ENCODE peak calls at places on chromosomes 12 and 14, in five cellular contexts. I is breast epithelium, L is body of pancreas, V is thyroid gland, T is prostate gland. A is an unnamed sample.

GRCh38 chr14:54138024-54138353 is 181.4 kb upstream of the BMP4 start:
- DNase-seq in I (no peak), L (no peak), V (no peak), T (no peak), A (no peak)

GRCh38 chr14:31761325-31761724 is 200.1 kb downstream of the NUBPL start:
- DNase-seq in I (no peak), L (no peak), V (no peak), T (no peak), A (no peak)

GRCh38 chr12:95736631-95737030 is 53.9 kb downstream of the NTN4 start:
- DNase-seq in I (no peak), L (peak), V (no peak), T (no peak), A (no peak)

GRCh38 chr14:99603471-99603933 is 505 bp downstream of the CCDC85C start:
- DNase-seq in I (no peak), L (peak), V (peak), T (no peak), A (no peak)

GRCh38 chr12:89733579-89734201 is 25.1 kb upstream of the ATP2B1 start:
- DNase-seq in I (no peak), L (no peak), V (no peak), T (no peak), A (no peak)

GRCh38 chr14:74616996-74617700 is 5.1 kb upstream of the LTBP2 start:
- DNase-seq in I (no peak), L (no peak), V (no peak), T (no peak), A (no peak)

GRCh38 chr14:93105362-93105761 is 10.4 kb downstream of the ITPK1 start:
- DNase-seq in I (peak), L (no peak), V (no peak), T (no peak), A (no peak)

GRCh38 chr14:84312551-84312950 is 1217.4 kb upstream of the FLRT2 start:
- DNase-seq in I (no peak), L (no peak), V (no peak), T (no peak), A (no peak)

GRCh38 chr14:72024043-72024407 is 91.8 kb downstream of the RGS6 start:
- DNase-seq in I (no peak), L (peak), V (peak), T (no peak), A (no peak)

GRCh38 chr12:70644836-70645235 is 7.6 kb upstream of the PTPRB start:
- DNase-seq in I (no peak), L (no peak), V (no peak), T (no peak), A (no peak)

GRCh38 chr12:91769736-91770135 is 375.9 kb downstream of the BTG1 start:
- DNase-seq in I (no peak), L (no peak), V (no peak), T (no peak), A (no peak)

GRCh38 chr14:68407275-68407674 is 385.6 kb downstream of the ZFP36L1 start:
- DNase-seq in I (no peak), L (no peak), V (no peak), T (no peak), A (no peak)

GRCh38 chr12:78864483-78865296 is at the start of gene SYT1:
- DNase-seq in I (peak), L (no peak), V (peak), T (peak), A (peak)

GRCh38 chr14:102927878-102928411 is 5.5 kb downstream of the AMN start:
- DNase-seq in I (no peak), L (no peak), V (no peak), T (no peak), A (no peak)

GRCh38 chr12:91377456-91377855 is 194.8 kb upstream of the DCN start:
- DNase-seq in I (no peak), L (no peak), V (no peak), T (no peak), A (no peak)

GRCh38 chr12:48780381-48781025 is 8.4 kb downstream of the ADCY6 start:
- DNase-seq in I (no peak), L (no peak), V (no peak), T (no peak), A (no peak)

DNA sequence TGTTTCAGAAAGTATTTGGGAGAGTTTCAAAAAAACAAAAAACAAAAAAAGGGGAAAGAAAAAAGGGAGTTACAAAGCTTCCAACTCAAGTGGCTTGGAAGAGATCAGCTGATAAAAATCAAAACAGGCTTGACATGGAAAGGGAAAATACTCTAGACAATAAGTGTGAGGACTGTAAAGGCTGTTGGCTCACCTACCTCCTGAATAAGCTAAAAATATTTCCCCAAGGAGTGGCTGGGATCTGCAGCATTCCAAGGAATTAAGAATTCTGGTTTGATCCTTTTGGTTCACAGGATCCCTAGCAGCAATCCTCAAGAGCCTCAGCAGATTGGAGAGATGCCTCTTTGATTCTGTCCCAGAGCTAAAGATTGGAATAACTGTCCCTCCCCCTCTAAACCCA is 11.2 kb upstream of the AJUBA start:
- DNase-seq in I (no peak), L (no peak), V (no peak), T (no peak), A (no peak)
- TF ChIP-seq CTCF in I (no peak), L (no peak), V (no peak), T (no peak), A (no peak)

DNA sequence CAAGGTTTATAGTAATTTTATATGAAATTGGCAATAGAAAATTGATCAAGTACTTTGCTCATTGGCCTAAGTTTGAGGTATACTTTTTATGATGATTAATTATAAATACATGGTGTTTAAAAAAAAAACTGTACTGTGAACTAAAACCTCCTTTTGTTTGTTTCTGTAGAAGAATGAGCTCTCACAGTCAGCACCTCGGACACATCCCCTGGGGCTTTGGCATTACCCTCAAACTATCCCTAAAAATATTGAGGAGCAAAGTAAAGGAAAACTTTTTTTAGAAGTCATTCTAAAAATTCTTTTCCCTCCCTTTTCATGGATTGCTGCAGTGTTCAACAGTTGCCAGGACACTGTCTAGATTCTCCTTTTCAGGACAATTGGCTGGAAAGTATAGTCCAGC is 183.6 kb downstream of the FBXL14 start:
- DNase-seq in I (no peak), L (no peak), V (no peak), T (no peak), A (no peak)
- H3K4me3 ChIP-seq in I (no peak), L (no peak), V (no peak), T (no peak), A (no peak)

DNA sequence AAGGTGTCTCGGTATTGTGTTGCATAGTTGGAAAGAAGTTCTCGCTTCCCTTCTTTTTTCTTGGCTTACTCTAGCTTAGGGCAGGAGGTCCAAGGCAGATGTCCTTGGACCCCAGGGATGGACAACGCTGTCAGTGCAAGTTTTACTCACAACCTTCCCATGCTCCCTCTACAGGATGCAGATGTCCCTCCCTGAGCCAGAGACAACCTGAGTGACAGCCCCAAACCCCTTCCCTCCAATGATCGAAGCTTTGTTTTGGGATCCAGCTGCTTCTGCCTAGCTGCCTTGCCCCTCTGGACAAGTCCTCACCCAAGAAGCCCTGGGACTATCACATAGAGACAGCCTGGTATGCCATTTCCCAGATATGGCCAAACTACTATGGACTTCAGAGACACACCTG is 112.0 kb upstream of the RAP1B start:
- DNase-seq in I (no peak), L (no peak), V (no peak), T (no peak), A (no peak)
- TF ChIP-seq CTCF in I (no peak), L (no peak), V (no peak), T (no peak), A (no peak)

DNA sequence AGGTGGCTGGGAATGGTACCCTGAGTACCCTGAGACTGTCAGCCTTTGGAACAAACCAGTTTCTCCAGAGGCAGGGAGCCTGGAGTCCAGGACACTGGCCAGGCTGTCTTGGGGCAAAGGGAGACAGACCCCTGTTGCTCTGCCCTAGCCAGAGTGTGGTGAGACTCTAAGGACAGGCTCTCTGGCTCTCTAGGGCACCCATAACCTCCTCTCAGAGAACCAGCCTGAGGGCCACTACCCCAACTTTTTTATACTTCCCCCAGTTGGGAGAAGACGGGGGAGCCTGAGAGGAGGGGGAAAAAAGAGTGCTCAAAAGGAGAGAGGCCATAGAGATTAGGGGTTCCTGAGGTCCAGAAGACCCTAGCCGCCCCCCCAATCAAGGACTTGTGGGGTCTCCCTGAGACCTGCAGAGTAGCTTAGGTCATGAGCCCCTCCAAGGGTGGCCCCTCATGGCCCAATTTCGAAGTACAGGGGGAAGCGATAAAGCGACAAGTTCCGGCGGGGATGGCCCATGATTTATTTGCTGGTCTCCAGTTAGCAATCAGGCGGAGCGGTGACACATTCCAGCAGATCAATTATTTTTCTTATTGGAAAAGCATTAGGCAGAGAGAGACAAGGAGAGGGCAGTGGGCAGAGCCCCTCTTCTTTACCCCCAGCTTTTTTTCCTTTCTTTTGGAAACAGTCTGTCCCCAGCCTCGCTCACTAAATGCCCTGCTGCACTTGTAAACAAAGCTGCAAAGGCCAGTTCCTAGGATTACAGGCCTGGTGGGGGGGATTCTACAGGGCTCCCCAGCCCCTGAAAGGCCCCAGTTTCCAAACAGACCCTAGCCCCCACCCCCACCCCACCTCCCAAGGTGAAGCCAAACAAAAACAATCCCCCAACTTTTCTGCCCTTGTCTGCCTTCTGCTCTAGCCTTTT is 1.5 kb downstream of the HOXC8 start:
- DNase-seq in I (no peak), L (no peak), V (no peak), T (no peak), A (no peak)
- H3K4me3 ChIP-seq in I (peak), L (no peak), V (no peak), T (no peak), A (peak)